ENCODE peak calls at places on chromosomes 13 and 19, in six cellular contexts. One of them, this sample, is unnamed.
A peak's percentile ranks its signal among the peaks of the same experiment; 100 is the strongest.

GRCh38 chr19:39126593-39127187 is 1.1 kb downstream of the PAK4 start:
- DNase-seq in GM12892: no peak
- DNase-seq in IMR-90: no peak
- DNase-seq in non-pigmented ciliary epithelial cell: no peak
- DNase-seq in lower lobe of right lung: peak; percentile 72
- DNase-seq in T-helper 17 cell: no peak
- DNase-seq in this sample: no peak

GRCh38 chr13:99501952-99502310 is 659 bp downstream of the TM9SF2 start:
- DNase-seq in GM12892: no peak
- DNase-seq in IMR-90: peak; percentile 31
- DNase-seq in non-pigmented ciliary epithelial cell: no peak
- DNase-seq in lower lobe of right lung: peak; percentile 55
- DNase-seq in T-helper 17 cell: no peak
- DNase-seq in this sample: no peak

GRCh38 chr19:49120868-49121267 is 1.5 kb downstream of the PPFIA3 start:
- DNase-seq in GM12892: no peak
- DNase-seq in IMR-90: no peak
- DNase-seq in non-pigmented ciliary epithelial cell: no peak
- DNase-seq in lower lobe of right lung: no peak
- DNase-seq in T-helper 17 cell: no peak
- DNase-seq in this sample: no peak

GRCh38 chr13:47277774-47278173 is 380.9 kb upstream of the HTR2A start:
- DNase-seq in GM12892: no peak
- DNase-seq in IMR-90: peak; percentile 44
- DNase-seq in non-pigmented ciliary epithelial cell: no peak
- DNase-seq in lower lobe of right lung: no peak
- DNase-seq in T-helper 17 cell: no peak
- DNase-seq in this sample: no peak

GRCh38 chr13:48615017-48615416 is 38.7 kb upstream of the CYSLTR2 start:
- DNase-seq in GM12892: no peak
- DNase-seq in IMR-90: no peak
- DNase-seq in non-pigmented ciliary epithelial cell: no peak
- DNase-seq in lower lobe of right lung: no peak
- DNase-seq in T-helper 17 cell: no peak
- DNase-seq in this sample: no peak

GRCh38 chr13:27182844-27183497 is 11.4 kb upstream of the USP12 start:
- DNase-seq in GM12892: no peak
- DNase-seq in IMR-90: peak; percentile 95
- DNase-seq in non-pigmented ciliary epithelial cell: no peak
- DNase-seq in lower lobe of right lung: no peak
- DNase-seq in T-helper 17 cell: no peak
- DNase-seq in this sample: no peak

GRCh38 chr13:30119476-30119875 is 187.9 kb downstream of the KATNAL1 start:
- DNase-seq in GM12892: no peak
- DNase-seq in IMR-90: peak; percentile 64
- DNase-seq in non-pigmented ciliary epithelial cell: no peak
- DNase-seq in lower lobe of right lung: no peak
- DNase-seq in T-helper 17 cell: no peak
- DNase-seq in this sample: no peak

GRCh38 chr19:48391100-48392005 is at the start of gene KDELR1:
- DNase-seq in GM12892: peak; percentile 84
- DNase-seq in IMR-90: peak; percentile 60
- DNase-seq in non-pigmented ciliary epithelial cell: no peak
- DNase-seq in lower lobe of right lung: peak; percentile 76
- DNase-seq in T-helper 17 cell: peak; percentile 70
- DNase-seq in this sample: peak; percentile 85

GRCh38 chr13:113802761-113803160 is 43.7 kb downstream of the TMEM255B start:
- DNase-seq in GM12892: no peak
- DNase-seq in IMR-90: no peak
- DNase-seq in non-pigmented ciliary epithelial cell: no peak
- DNase-seq in lower lobe of right lung: no peak
- DNase-seq in T-helper 17 cell: no peak
- DNase-seq in this sample: no peak

GRCh38 chr13:44837250-44837649 is 152.0 kb downstream of the NUFIP1 start:
- DNase-seq in GM12892: no peak
- DNase-seq in IMR-90: peak; percentile 78
- DNase-seq in non-pigmented ciliary epithelial cell: no peak
- DNase-seq in lower lobe of right lung: no peak
- DNase-seq in T-helper 17 cell: no peak
- DNase-seq in this sample: no peak

GRCh38 chr19:33906578-33907335 is 110.1 kb downstream of the KCTD15 start:
- DNase-seq in GM12892: no peak
- DNase-seq in IMR-90: peak; percentile 2
- DNase-seq in non-pigmented ciliary epithelial cell: peak; percentile 3
- DNase-seq in lower lobe of right lung: peak; percentile 49
- DNase-seq in T-helper 17 cell: no peak
- DNase-seq in this sample: no peak

GRCh38 chr13:71417205-71417604 is 449.8 kb downstream of the DACH1 start:
- DNase-seq in GM12892: no peak
- DNase-seq in IMR-90: peak; percentile 0
- DNase-seq in non-pigmented ciliary epithelial cell: peak; percentile 10
- DNase-seq in lower lobe of right lung: no peak
- DNase-seq in T-helper 17 cell: no peak
- DNase-seq in this sample: no peak

GRCh38 chr19:2820112-2820702 is 539 bp downstream of the ZNF554 start:
- DNase-seq in GM12892: peak; percentile 30
- DNase-seq in IMR-90: no peak
- DNase-seq in non-pigmented ciliary epithelial cell: no peak
- DNase-seq in lower lobe of right lung: peak; percentile 50
- DNase-seq in T-helper 17 cell: no peak
- DNase-seq in this sample: peak; percentile 11

GRCh38 chr19:2421581-2422306 is 5.6 kb downstream of the TIMM13 start:
- DNase-seq in GM12892: no peak
- DNase-seq in IMR-90: no peak
- DNase-seq in non-pigmented ciliary epithelial cell: no peak
- DNase-seq in lower lobe of right lung: no peak
- DNase-seq in T-helper 17 cell: no peak
- DNase-seq in this sample: no peak